ENCODE peak calls at places on chromosomes 5 and 9, in four cellular contexts. Y is activated naive CD4-positive, alpha-beta T cell treated with anti-CD3 and anti-CD28 coated beads, Interleukin-2, amount 50 U/mL, for 72 hours; Q is Right ventricle myocardium inferior; L is IMR-90. Z is an unnamed sample.

GRCh38 chr9:89179535-89179919 is 909 bp upstream of the SHC3 start:
- ATAC-seq in L (no peak), Y (no peak), Q (no peak), Z (no peak)

GRCh38 chr9:113687680-113688371 is 188.3 kb upstream of the ZNF618 start:
- ATAC-seq in L (peak), Y (peak), Q (no peak), Z (peak)

GRCh38 chr5:86971034-86971511 is 296.6 kb upstream of the RASA1 start:
- ATAC-seq in Y (no peak), L (peak), Q (peak), Z (no peak)

GRCh38 chr5:119897537-119898370 is 268.4 kb downstream of the FAM170A start:
- ATAC-seq in Y (no peak), L (no peak), Q (no peak), Z (no peak)

GRCh38 chr5:161432798-161433197 is 113.7 kb downstream of the GABRB2 start:
- ATAC-seq in L (no peak), Q (no peak), Y (no peak), Z (no peak)

GRCh38 chr5:111734013-111734412 is 23.0 kb downstream of the NREP start:
- ATAC-seq in Y (peak), L (peak), Q (no peak), Z (peak)

GRCh38 chr9:121640076-121640475 is 11.4 kb upstream of the DAB2IP start:
- ATAC-seq in L (peak), Y (peak), Q (peak), Z (peak)

GRCh38 chr9:94847486-94847885 is 121.0 kb downstream of the AOPEP start:
- ATAC-seq in Q (no peak), L (peak), Y (peak), Z (peak)

GRCh38 chr5:41708604-41708940 is 161.7 kb downstream of the OXCT1 start:
- ATAC-seq in Q (no peak), L (peak), Y (no peak), Z (no peak)

GRCh38 chr9:27385606-27386005 is 88.7 kb upstream of the EQTN start:
- ATAC-seq in Y (no peak), Q (no peak), L (no peak), Z (no peak)

GRCh38 chr5:160087244-160087643 is 32.0 kb downstream of the PWWP2A start:
- ATAC-seq in Y (no peak), L (no peak), Q (no peak), Z (no peak)

GRCh38 chr5:171483453-171484177 is 64.2 kb downstream of the FGF18 start:
- ATAC-seq in L (peak), Q (peak), Y (no peak), Z (no peak)

GRCh38 chr5:116532762-116533525 is 41.7 kb downstream of the SEMA6A start:
- ATAC-seq in Q (no peak), Y (no peak), L (no peak), Z (no peak)

GRCh38 chr9:107426126-107426525 is 63.4 kb downstream of the KLF4 start:
- ATAC-seq in L (no peak), Y (no peak), Q (no peak), Z (no peak)

GRCh38 chr5:140575309-140575708 is 10.7 kb downstream of the SLC35A4 start:
- ATAC-seq in Q (peak), Y (no peak), L (peak), Z (no peak)

GRCh38 chr9:137989999-137990715 is 112.6 kb downstream of the CACNA1B start:
- ATAC-seq in L (no peak), Y (no peak), Q (no peak), Z (no peak)

GRCh38 chr9:113233146-113233545 is 11.8 kb downstream of the SLC31A1 start:
- ATAC-seq in Y (no peak), Q (peak), L (peak), Z (no peak)

GRCh38 chr9:17011870-17012269 is 123.0 kb upstream of the CNTLN start:
- ATAC-seq in Q (no peak), L (no peak), Y (no peak), Z (no peak)

GRCh38 chr5:81268797-81269196 is 32.6 kb upstream of the ZCCHC9 start:
- ATAC-seq in Y (peak), Q (no peak), L (peak), Z (peak)

GRCh38 chr5:52491071-52491828 is 296.5 kb upstream of the ITGA1 start:
- ATAC-seq in Q (no peak), L (no peak), Y (no peak), Z (no peak)

GRCh38 chr5:141192110-141192725 is at the start of gene PCDHB10:
- ATAC-seq in Y (no peak), L (peak), Q (no peak), Z (peak)

GRCh38 chr9:14627513-14627912 is 65.7 kb downstream of the ZDHHC21 start:
- ATAC-seq in Y (no peak), Q (no peak), L (peak), Z (no peak)

Z was measured in activated T-helper 17 cell treated with anti-CD3 and anti-CD28 coated beads, Interleukin-2, amount 50 U/mL, for 72 hours.